ENCODE peak calls at places on chromosomes 16 and 17, in nine cellular contexts. O, T, Y, I, M, V, C, P and E are unnamed samples. For H4K20me1 and H3K4me1, the result is how much of the 10 kb centered on the place peaks cover.

GRCh38 chr16:2087426-2088191 is 39.8 kb downstream of the TSC2 start:
- DNase-seq in C (no peak), T (no peak), O (no peak), P (no peak), V (no peak), M (no peak), I (no peak), Y (no peak), E (no peak)

GRCh38 chr17:79749156-79749815 is 18.5 kb downstream of the ENPP7 start:
- DNase-seq in Y (no peak), T (no peak), O (no peak), V (no peak), M (no peak), P (no peak), I (no peak), C (peak), E (peak)

GRCh38 chr16:81673432-81673831 is 105.7 kb upstream of the PLCG2 start:
- DNase-seq in Y (no peak), I (no peak), C (no peak), M (no peak), P (no peak), O (no peak), V (no peak), T (no peak), E (no peak)

GRCh38 chr16:2532494-2533141 is 1.4 kb upstream of the CEMP1 start:
- DNase-seq in V (peak), M (peak), T (peak), P (peak), C (peak), Y (peak), I (peak), O (peak), E (peak)

GRCh38 chr16:45454-45853 is 8.0 kb downstream of the POLR3K start:
- DNase-seq in O (peak), I (no peak), M (no peak), T (no peak), C (no peak), Y (no peak), V (no peak), P (no peak), E (no peak)

GRCh38 chr17:50565559-50566350 is 5.2 kb downstream of the CACNA1G start:
- DNase-seq in P (peak), T (peak), V (no peak), I (no peak), C (peak), Y (no peak), O (no peak), M (peak), E (no peak)

GRCh38 chr16:80576343-80576912 is 35.6 kb downstream of the DYNLRB2 start:
- DNase-seq in C (no peak), P (no peak), V (no peak), Y (no peak), M (no peak), T (no peak), I (no peak), O (no peak), E (no peak)

GRCh38 chr16:84673203-84673535 is 24.9 kb downstream of the KLHL36 start:
- DNase-seq in P (no peak), O (no peak), V (peak), T (no peak), I (no peak), Y (no peak), M (peak), C (no peak), E (peak)

GRCh38 chr17:43140396-43141332 is 15.5 kb upstream of the BRCA1 start:
- DNase-seq in I (no peak), T (no peak), C (no peak), O (no peak), M (no peak), Y (no peak), V (no peak), P (no peak), E (no peak)

GRCh38 chr17:78342438-78343098 is 17.3 kb downstream of the SOCS3 start:
- DNase-seq in T (peak), O (no peak), C (no peak), Y (no peak), I (no peak), M (no peak), V (peak), P (no peak), E (peak)

GRCh38 chr16:57621521-57622268 is 6.7 kb upstream of the ADGRG1 start:
- DNase-seq in V (peak), T (no peak), O (no peak), Y (no peak), P (no peak), C (no peak), M (no peak), I (peak), E (peak)

GRCh38 chr17:37787055-37787720 is 42.3 kb upstream of the HNF1B start:
- DNase-seq in O (peak), T (no peak), C (no peak), M (no peak), P (no peak), Y (no peak), V (no peak), I (peak), E (no peak)

GRCh38 chr16:86509759-86510464 is 415 bp upstream of the FOXF1 start:
- DNase-seq in Y (no peak), C (peak), P (no peak), M (no peak), O (no peak), T (peak), V (no peak), I (peak), E (peak)

GRCh38 chr17:72985882-72986720 is 106.4 kb downstream of the SLC39A11 start:
- DNase-seq in T (peak), C (peak), O (peak), I (peak), M (peak), Y (peak), V (peak), P (peak), E (peak)

GRCh38 chr17:15649861-15650391 is 30.4 kb upstream of the FBXW10B start:
- DNase-seq in T (no peak), O (no peak), Y (no peak), I (peak), C (no peak), P (peak), V (peak), M (peak), E (peak)

GRCh38 chr16:24990803-24991202 is 24.4 kb downstream of the ARHGAP17 start:
- DNase-seq in Y (no peak), C (no peak), I (peak), V (no peak), M (no peak), O (no peak), T (no peak), P (no peak), E (no peak)
- H4K20me1 ChIP-seq in Y (under half), C (half or more), I (under half), V (under half), M (half or more), O (under half), T (under half), P (under half), E (under half)

DNA sequence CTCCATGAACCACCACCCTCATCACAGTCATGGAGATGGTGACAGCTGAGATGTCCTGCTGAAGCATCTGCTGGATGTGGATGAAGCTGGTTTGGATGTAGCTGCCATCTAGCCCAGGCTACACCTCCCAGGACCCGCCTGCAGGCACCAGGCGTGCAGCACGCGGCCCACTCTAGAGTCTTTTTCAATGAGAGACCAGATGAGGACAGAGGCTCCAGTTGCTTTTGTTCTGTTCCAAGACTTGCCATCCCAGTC is 102.1 kb downstream of the ZNF778 start:
- DNase-seq in C (no peak), V (no peak), M (no peak), I (no peak), Y (no peak), O (no peak), T (no peak), P (no peak), E (no peak)
- H3K4me3 ChIP-seq in C (no peak), V (peak), M (no peak), I (no peak), Y (no peak), O (no peak), T (no peak), P (peak), E (no peak)

GRCh38 chr16:10897134-10897533 is 20.1 kb downstream of the CIITA start:
- DNase-seq in T (no peak), I (no peak), O (no peak), M (no peak), Y (no peak), V (no peak), P (no peak), C (no peak), E (no peak)
- H3K4me1 ChIP-seq in T (under half), I (under half), O (under half), M (half or more), Y (under half), V (under half), P (under half), C (under half), E (under half)

GRCh38 chr16:69921125-69921524 is 30.0 kb upstream of the CLEC18A start:
- DNase-seq in I (no peak), C (no peak), P (no peak), M (no peak), V (no peak), Y (no peak), O (no peak), T (no peak), E (no peak)
- H4K20me1 ChIP-seq in I (under half), C (under half), P (under half), M (under half), V (under half), Y (under half), O (under half), T (under half), E (under half)

GRCh38 chr17:7687072-7687907 is at the start of gene TP53:
- DNase-seq in I (peak), P (peak), Y (peak), M (peak), T (peak), C (peak), V (peak), O (peak), E (peak)
- H3K4me3 ChIP-seq in I (peak), P (peak), Y (peak), M (peak), T (peak), C (peak), V (peak), O (peak), E (peak)

GRCh38 chr17:6551909-6552768 is 4.2 kb downstream of the PITPNM3 start:
- DNase-seq in O (no peak), I (peak), T (peak), Y (no peak), V (peak), C (no peak), P (no peak), M (no peak), E (peak)
- H3K4me1 ChIP-seq in O (under half), I (under half), T (under half), Y (under half), V (half or more), C (under half), P (under half), M (under half), E (under half)

GRCh38 chr16:88703486-88704309 is 2.5 kb downstream of the RNF166 start:
- DNase-seq in I (no peak), T (no peak), Y (no peak), M (no peak), O (no peak), V (no peak), C (no peak), P (no peak), E (no peak)
- H4K20me1 ChIP-seq in I (under half), T (under half), Y (under half), M (under half), O (under half), V (under half), C (under half), P (under half), E (under half)

DNA sequence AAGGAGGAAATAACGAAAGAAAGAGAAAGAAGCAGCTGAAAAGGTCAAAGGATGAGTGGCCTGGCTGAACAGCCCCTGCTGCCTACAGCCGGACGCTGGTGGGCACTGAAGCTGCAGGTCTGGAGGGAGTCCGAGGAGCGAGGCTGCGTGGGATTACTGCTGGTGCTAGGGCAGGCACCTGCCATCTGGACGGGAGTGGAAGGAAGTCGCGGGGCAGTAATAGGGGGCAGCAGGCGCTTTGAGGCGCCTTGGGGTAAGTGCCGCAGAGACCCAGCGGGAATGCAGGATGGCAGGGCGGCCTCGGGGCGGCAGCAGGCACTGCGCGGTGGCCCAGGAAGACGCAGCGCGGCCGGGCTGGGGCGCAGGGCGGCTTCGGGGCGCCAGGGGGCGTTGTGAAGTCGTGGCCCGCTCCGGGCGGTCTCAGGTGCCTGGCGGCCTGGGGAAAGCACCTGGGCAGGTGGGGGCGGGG is 305 bp upstream of the SCNN1G start:
- DNase-seq in I (peak), O (peak), P (peak), M (peak), V (peak), T (peak), C (peak), Y (peak), E (peak)
- H3K4me3 ChIP-seq in I (no peak), O (no peak), P (no peak), M (no peak), V (peak), T (peak), C (peak), Y (peak), E (no peak)